ENCODE peak calls at places on chromosomes 5 and 9, in six cellular contexts. One of them, this sample, is unnamed.

GRCh38 chr9:14652729-14653377 is 40.4 kb downstream of the ZDHHC21 start:
- DNase-seq in CD4-positive, alpha-beta T cell: no peak
- DNase-seq in left cardiac atrium: no peak
- DNase-seq in HS-5: no peak
- DNase-seq in kidney epithelial cell: no peak
- DNase-seq in nephron progenitor cell: no peak
- DNase-seq in this sample: no peak

GRCh38 chr9:7387844-7388243 is 411.7 kb downstream of the DMAC1 start:
- DNase-seq in CD4-positive, alpha-beta T cell: no peak
- DNase-seq in nephron progenitor cell: no peak
- DNase-seq in kidney epithelial cell: no peak
- DNase-seq in HS-5: no peak
- DNase-seq in left cardiac atrium: no peak
- DNase-seq in this sample: no peak

GRCh38 chr9:110807956-110808598 is 139.5 kb downstream of the MUSK start:
- DNase-seq in left cardiac atrium: no peak
- DNase-seq in kidney epithelial cell: peak; percentile 2
- DNase-seq in HS-5: no peak
- DNase-seq in CD4-positive, alpha-beta T cell: no peak
- DNase-seq in nephron progenitor cell: no peak
- DNase-seq in this sample: no peak

GRCh38 chr9:127130661-127131538 is 8.5 kb upstream of the ANGPTL2 start:
- DNase-seq in nephron progenitor cell: no peak
- DNase-seq in left cardiac atrium: peak; percentile 65
- DNase-seq in kidney epithelial cell: no peak
- DNase-seq in CD4-positive, alpha-beta T cell: peak; percentile 1
- DNase-seq in HS-5: peak; percentile 85
- DNase-seq in this sample: no peak

GRCh38 chr5:160628295-160629006 is 206.8 kb downstream of the PTTG1 start:
- DNase-seq in CD4-positive, alpha-beta T cell: no peak
- DNase-seq in nephron progenitor cell: no peak
- DNase-seq in left cardiac atrium: no peak
- DNase-seq in kidney epithelial cell: no peak
- DNase-seq in HS-5: no peak
- DNase-seq in this sample: no peak

GRCh38 chr9:110370316-110370715 is 32.7 kb upstream of the TXNDC8 start:
- DNase-seq in left cardiac atrium: no peak
- DNase-seq in kidney epithelial cell: no peak
- DNase-seq in CD4-positive, alpha-beta T cell: no peak
- DNase-seq in HS-5: peak; percentile 70
- DNase-seq in nephron progenitor cell: no peak
- DNase-seq in this sample: no peak

GRCh38 chr5:2417301-2417700 is 334.2 kb downstream of the IRX2 start:
- DNase-seq in left cardiac atrium: no peak
- DNase-seq in HS-5: no peak
- DNase-seq in CD4-positive, alpha-beta T cell: no peak
- DNase-seq in kidney epithelial cell: no peak
- DNase-seq in nephron progenitor cell: no peak
- DNase-seq in this sample: no peak

GRCh38 chr5:179161901-179162300 is 101.7 kb downstream of the ZNF354C start:
- DNase-seq in left cardiac atrium: peak; percentile 1
- DNase-seq in HS-5: no peak
- DNase-seq in kidney epithelial cell: no peak
- DNase-seq in CD4-positive, alpha-beta T cell: no peak
- DNase-seq in nephron progenitor cell: no peak
- DNase-seq in this sample: no peak

GRCh38 chr5:27706832-27707231 is 668.4 kb upstream of the CDH9 start:
- DNase-seq in nephron progenitor cell: no peak
- DNase-seq in CD4-positive, alpha-beta T cell: no peak
- DNase-seq in HS-5: peak; percentile 68
- DNase-seq in kidney epithelial cell: peak; percentile 19
- DNase-seq in left cardiac atrium: no peak
- DNase-seq in this sample: no peak

GRCh38 chr5:89864941-89865340 is 544.6 kb downstream of the CETN3 start:
- DNase-seq in CD4-positive, alpha-beta T cell: no peak
- DNase-seq in HS-5: no peak
- DNase-seq in nephron progenitor cell: no peak
- DNase-seq in left cardiac atrium: no peak
- DNase-seq in kidney epithelial cell: no peak
- DNase-seq in this sample: no peak

GRCh38 chr9:133371261-133371711 is 4.6 kb downstream of the SURF4 start:
- DNase-seq in left cardiac atrium: no peak
- DNase-seq in kidney epithelial cell: no peak
- DNase-seq in nephron progenitor cell: no peak
- DNase-seq in HS-5: no peak
- DNase-seq in CD4-positive, alpha-beta T cell: peak; percentile 62
- DNase-seq in this sample: peak; percentile 64

GRCh38 chr5:81014348-81014747 is 54.2 kb downstream of the RASGRF2 start:
- DNase-seq in nephron progenitor cell: no peak
- DNase-seq in left cardiac atrium: no peak
- DNase-seq in kidney epithelial cell: no peak
- DNase-seq in CD4-positive, alpha-beta T cell: no peak
- DNase-seq in HS-5: no peak
- DNase-seq in this sample: no peak